ENCODE peak calls at places on chromosomes 5 and 9, in ten cellular contexts. B, G, U, W, H, C, Z, L, I and R are unnamed samples. For H3K4me1, the result is how much of the 10 kb centered on the place peaks cover.

GRCh38 chr5:71658916-71659661 is 60.0 kb upstream of the CARTPT start:
- DNase-seq in I (no peak), Z (no peak), U (no peak), C (no peak), W (no peak), B (no peak), H (no peak), G (no peak), L (no peak), R (no peak)

GRCh38 chr5:118952992-118953651 is 35.2 kb downstream of the DTWD2 start:
- DNase-seq in C (peak), I (no peak), Z (no peak), B (no peak), H (no peak), W (no peak), G (no peak), L (no peak), U (no peak), R (no peak)

GRCh38 chr9:4837768-4838546 is 45.2 kb downstream of the RCL1 start:
- DNase-seq in W (no peak), B (no peak), G (no peak), I (no peak), C (peak), H (no peak), Z (no peak), L (no peak), U (no peak), R (peak)

GRCh38 chr9:15824310-15824709 is 271.5 kb downstream of the CCDC171 start:
- DNase-seq in U (no peak), L (no peak), G (peak), C (peak), H (no peak), Z (no peak), W (no peak), I (no peak), B (no peak), R (no peak)

GRCh38 chr9:69273162-69273561 is 51.9 kb upstream of the ENTREP1 start:
- DNase-seq in Z (no peak), G (no peak), B (no peak), U (no peak), I (no peak), C (no peak), L (no peak), H (no peak), W (no peak), R (peak)

GRCh38 chr9:37953775-37954437 is 50.0 kb upstream of the SLC25A51 start:
- DNase-seq in W (peak), C (peak), U (peak), L (no peak), B (no peak), G (peak), I (no peak), H (no peak), Z (peak), R (peak)

GRCh38 chr9:129990269-129991005 is 52.6 kb downstream of the FNBP1 start:
- DNase-seq in W (no peak), I (no peak), C (no peak), U (no peak), B (no peak), L (no peak), Z (no peak), G (no peak), H (peak), R (no peak)

GRCh38 chr9:462611-463010 is 247.9 kb downstream of the DOCK8 start:
- DNase-seq in Z (no peak), B (no peak), H (no peak), I (no peak), L (no peak), U (no peak), W (no peak), C (no peak), G (no peak), R (no peak)

GRCh38 chr5:2036885-2037284 is 154.2 kb upstream of the IRX4 start:
- DNase-seq in H (no peak), I (no peak), L (no peak), Z (no peak), C (no peak), B (no peak), W (no peak), U (no peak), G (no peak), R (no peak)

GRCh38 chr5:78677777-78678668 is 29.5 kb upstream of the LHFPL2 start:
- DNase-seq in C (peak), U (no peak), W (peak), Z (no peak), L (no peak), G (peak), B (no peak), I (no peak), H (peak), R (peak)

GRCh38 chr9:34862043-34862442 is 96.0 kb upstream of the PHF24 start:
- DNase-seq in L (no peak), I (no peak), Z (no peak), H (no peak), B (no peak), W (no peak), U (no peak), G (no peak), C (no peak), R (no peak)

GRCh38 chr5:135491552-135492318 is 39.6 kb upstream of the TIFAB start:
- DNase-seq in W (no peak), L (peak), Z (no peak), H (no peak), C (no peak), G (no peak), B (peak), I (no peak), U (no peak), R (no peak)

GRCh38 chr5:56412601-56413379 is 179.7 kb upstream of the ANKRD55 start:
- DNase-seq in U (no peak), C (no peak), B (peak), G (no peak), W (no peak), Z (peak), H (peak), L (no peak), I (peak), R (peak)

GRCh38 chr5:109844695-109845094 is 155.0 kb downstream of the MAN2A1 start:
- DNase-seq in G (no peak), C (peak), Z (no peak), L (no peak), B (no peak), W (no peak), H (no peak), I (no peak), U (no peak), R (no peak)

GRCh38 chr5:83368317-83368716 is 103.2 kb upstream of the VCAN start:
- DNase-seq in G (peak), W (no peak), U (no peak), C (peak), H (no peak), Z (no peak), L (no peak), I (no peak), B (no peak), R (no peak)

GRCh38 chr9:136997830-136998234 is 1.5 kb upstream of the CLIC3 start:
- DNase-seq in B (no peak), H (no peak), I (no peak), L (peak), U (no peak), W (no peak), Z (no peak), C (no peak), G (no peak), R (no peak)

GRCh38 chr5:132010645-132011560 is 555 bp downstream of the ACSL6 start:
- DNase-seq in U (no peak), I (no peak), Z (peak), C (no peak), G (no peak), H (no peak), L (peak), B (peak), W (peak), R (peak)

GRCh38 chr9:127122176-127123151 is at the start of gene ANGPTL2:
- DNase-seq in U (no peak), Z (peak), L (peak), H (peak), I (peak), C (peak), W (peak), G (no peak), B (peak), R (peak)

GRCh38 chr5:113232667-113233066 is 202.1 kb downstream of the TSSK1B start:
- DNase-seq in C (no peak), H (peak), G (no peak), L (no peak), I (peak), B (no peak), U (no peak), Z (no peak), W (peak), R (no peak)

GRCh38 chr5:27854243-27854852 is 816.0 kb upstream of the CDH9 start:
- DNase-seq in W (no peak), I (no peak), Z (no peak), L (no peak), H (no peak), B (no peak), U (no peak), G (no peak), C (no peak), R (no peak)

GRCh38 chr9:34624475-34624984 is 4.2 kb upstream of the DCTN3 start:
- DNase-seq in L (peak), C (no peak), G (no peak), U (no peak), W (no peak), I (no peak), B (no peak), Z (no peak), H (no peak), R (no peak)

GRCh38 chr5:171310816-171311697 is 2.0 kb downstream of the TLX3 start:
- DNase-seq in W (no peak), H (no peak), C (peak), G (no peak), L (peak), U (no peak), I (no peak), B (no peak), Z (no peak), R (no peak)

GRCh38 chr5:83265318-83265717 is 188.0 kb downstream of the XRCC4 start:
- DNase-seq in Z (no peak), C (peak), U (no peak), B (peak), L (no peak), W (no peak), G (no peak), H (no peak), I (peak), R (no peak)

GRCh38 chr5:124735169-124735858 is 11.1 kb downstream of the ZNF608 start:
- DNase-seq in U (no peak), W (no peak), H (peak), G (no peak), I (no peak), C (no peak), B (no peak), L (peak), Z (no peak), R (no peak)

GRCh38 chr5:124737651-124738050 is 8.8 kb downstream of the ZNF608 start:
- DNase-seq in L (no peak), U (no peak), G (no peak), C (no peak), Z (no peak), I (no peak), W (no peak), H (no peak), B (no peak), R (no peak)

GRCh38 chr5:124734574-124735168 is 11.8 kb downstream of the ZNF608 start:
- DNase-seq in C (no peak), W (no peak), G (no peak), I (no peak), H (no peak), B (no peak), Z (no peak), L (no peak), U (no peak), R (no peak)

GRCh38 chr5:124736814-124737186 is 9.6 kb downstream of the ZNF608 start:
- DNase-seq in H (no peak), L (no peak), Z (no peak), W (no peak), C (no peak), B (no peak), I (no peak), U (no peak), G (no peak), R (no peak)

DNA sequence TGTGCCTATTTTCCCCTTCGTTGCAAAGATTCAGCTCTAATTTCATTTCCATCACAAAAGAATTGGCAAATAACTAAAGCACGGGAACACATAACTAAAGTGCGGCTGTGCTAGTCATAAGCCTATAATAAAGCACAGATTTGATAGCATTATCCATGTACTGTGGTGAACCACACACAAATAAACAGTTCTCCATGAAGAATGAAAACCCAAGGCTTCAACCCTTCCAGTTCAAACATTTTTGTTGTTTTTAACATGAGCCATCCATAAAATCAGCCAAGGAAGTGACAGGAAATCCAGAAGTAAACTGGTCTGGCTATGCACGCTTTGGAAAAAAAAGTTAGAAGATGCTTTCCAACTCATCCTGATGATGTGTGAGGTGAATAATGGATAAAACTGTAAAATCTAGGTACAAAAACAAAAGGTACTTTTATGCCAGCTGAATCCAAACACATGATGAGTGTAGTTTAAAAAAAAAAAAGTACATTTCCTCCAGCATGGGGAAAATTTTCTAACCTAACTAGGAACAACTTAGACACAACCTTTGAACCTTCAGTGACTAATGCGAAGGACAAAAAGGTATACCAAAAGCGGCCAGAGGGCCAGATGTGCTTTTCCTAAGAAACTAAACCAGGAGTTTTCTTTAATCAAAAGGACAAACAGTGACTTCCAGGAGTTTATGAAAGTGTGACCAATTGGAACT is 10.2 kb downstream of the ZNF608 start:
- DNase-seq in C (peak), U (no peak), I (no peak), W (no peak), B (no peak), G (no peak), Z (no peak), L (no peak), H (no peak), R (no peak)
- H3K4me3 ChIP-seq in C (peak), U (no peak), I (no peak), W (no peak), B (peak), G (no peak), Z (no peak), L (peak), H (no peak), R (peak)

GRCh38 chr5:173065155-173065554 is 9.0 kb downstream of the CREBRF start:
- DNase-seq in L (no peak), B (no peak), I (no peak), W (no peak), U (no peak), H (no peak), Z (no peak), C (no peak), G (no peak), R (no peak)
- TF ChIP-seq POLR2A in L (no peak), B (no peak), I (no peak), W (no peak), U (no peak), H (no peak), Z (no peak), C (no peak), G (no peak), R (no peak)

GRCh38 chr9:75013735-75014134 is 14.4 kb downstream of the CARNMT1 start:
- DNase-seq in H (no peak), W (no peak), L (no peak), Z (no peak), B (no peak), C (no peak), U (no peak), G (no peak), I (no peak), R (no peak)

GRCh38 chr9:75010570-75010969 is 17.5 kb downstream of the CARNMT1 start:
- DNase-seq in G (no peak), H (no peak), Z (no peak), C (no peak), W (no peak), U (no peak), L (no peak), B (no peak), I (no peak), R (no peak)
- H3K4me1 ChIP-seq in G (under half), H (under half), Z (under half), C (under half), W (under half), U (under half), L (under half), B (under half), I (under half), R (under half)

GRCh38 chr5:93145019-93145418 is 436.0 kb downstream of the NR2F1-AS1 start:
- DNase-seq in U (no peak), C (no peak), G (no peak), W (no peak), L (peak), H (no peak), B (no peak), Z (no peak), I (no peak), R (no peak)
- H3K4me3 ChIP-seq in U (no peak), C (no peak), G (no peak), W (no peak), L (no peak), H (no peak), B (no peak), Z (no peak), I (no peak), R (no peak)

DNA sequence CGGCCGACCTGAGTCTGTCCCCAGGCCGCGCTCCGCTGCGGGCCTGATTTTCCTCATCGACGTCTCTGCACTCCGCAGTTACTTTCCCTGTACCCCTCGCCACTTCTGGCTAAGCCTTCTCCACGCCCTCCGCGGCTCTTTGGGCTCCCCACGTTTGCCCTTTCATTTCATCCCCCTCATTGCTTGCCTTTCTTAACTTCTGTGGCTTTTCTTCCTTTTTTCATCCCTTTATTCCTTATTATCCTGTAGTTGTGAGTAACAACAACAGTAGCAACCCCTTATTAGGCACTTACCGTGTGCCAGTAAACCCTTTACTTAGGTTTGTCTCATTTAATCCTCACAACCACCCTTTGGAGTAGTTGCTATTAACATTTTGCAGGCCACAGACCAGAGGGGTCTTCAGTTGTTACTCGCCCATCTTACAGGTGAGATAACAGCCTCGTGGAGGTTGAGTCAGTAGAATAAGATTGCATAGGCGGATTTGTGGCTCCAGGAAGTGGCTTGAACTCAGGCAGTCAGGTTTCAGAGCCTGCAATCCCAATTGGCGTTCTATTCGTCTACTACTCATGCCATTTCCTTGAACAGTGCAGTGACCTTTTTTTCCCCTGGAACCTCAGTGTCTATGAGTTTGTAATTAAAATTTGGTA is 724 bp downstream of the TCERG1 start:
- DNase-seq in Z (no peak), L (no peak), C (peak), G (no peak), I (no peak), U (no peak), H (no peak), B (no peak), W (no peak), R (no peak)
- TF ChIP-seq POLR2A in Z (no peak), L (no peak), C (no peak), G (no peak), I (no peak), U (no peak), H (no peak), B (no peak), W (no peak), R (no peak)